ENCODE peak calls at places on chromosomes 6 and 20, in ten cellular contexts. One of them, this sample, is unnamed.

GRCh38 chr6:130069471-130069870 is 51.1 kb downstream of the L3MBTL3 start:
- DNase-seq in PC-3: no peak
- DNase-seq in CD8-positive, alpha-beta T cell: no peak
- DNase-seq in stomach: no peak
- DNase-seq in mucosa of descending colon: no peak
- DNase-seq in vagina: no peak
- DNase-seq in neural crest cell: no peak
- DNase-seq in GM12864: no peak
- DNase-seq in Peyer's patch: no peak
- DNase-seq in GM12865: no peak
- DNase-seq in this sample: no peak

GRCh38 chr6:85418059-85418458 is 31.8 kb upstream of the NT5E start:
- DNase-seq in PC-3: peak; percentile 37
- DNase-seq in CD8-positive, alpha-beta T cell: no peak
- DNase-seq in stomach: no peak
- DNase-seq in mucosa of descending colon: no peak
- DNase-seq in vagina: no peak
- DNase-seq in neural crest cell: no peak
- DNase-seq in GM12864: no peak
- DNase-seq in Peyer's patch: no peak
- DNase-seq in GM12865: no peak
- DNase-seq in this sample: no peak

GRCh38 chr6:90463359-90463758 is 123.5 kb downstream of the MAP3K7 start:
- DNase-seq in PC-3: no peak
- DNase-seq in CD8-positive, alpha-beta T cell: peak; percentile 28
- DNase-seq in stomach: no peak
- DNase-seq in mucosa of descending colon: no peak
- DNase-seq in vagina: no peak
- DNase-seq in neural crest cell: no peak
- DNase-seq in GM12864: no peak
- DNase-seq in Peyer's patch: peak; percentile 72
- DNase-seq in GM12865: peak; percentile 45
- DNase-seq in this sample: no peak

GRCh38 chr6:163878656-163879055 is 464.1 kb downstream of the QKI start:
- DNase-seq in PC-3: no peak
- DNase-seq in CD8-positive, alpha-beta T cell: no peak
- DNase-seq in stomach: no peak
- DNase-seq in mucosa of descending colon: no peak
- DNase-seq in vagina: no peak
- DNase-seq in neural crest cell: no peak
- DNase-seq in GM12864: no peak
- DNase-seq in Peyer's patch: no peak
- DNase-seq in GM12865: no peak
- DNase-seq in this sample: no peak

GRCh38 chr6:128327890-128328289 is 192.5 kb downstream of the PTPRK start:
- DNase-seq in PC-3: peak; percentile 45
- DNase-seq in CD8-positive, alpha-beta T cell: no peak
- DNase-seq in stomach: no peak
- DNase-seq in mucosa of descending colon: no peak
- DNase-seq in vagina: no peak
- DNase-seq in neural crest cell: no peak
- DNase-seq in GM12864: peak; percentile 2
- DNase-seq in Peyer's patch: peak; percentile 56
- DNase-seq in GM12865: peak; percentile 66
- DNase-seq in this sample: peak; percentile 5

GRCh38 chr6:4351857-4352669 is 216.7 kb upstream of the ECI2 start:
- DNase-seq in PC-3: peak; percentile 88
- DNase-seq in CD8-positive, alpha-beta T cell: no peak
- DNase-seq in stomach: peak; percentile 28
- DNase-seq in mucosa of descending colon: peak; percentile 46
- DNase-seq in vagina: no peak
- DNase-seq in neural crest cell: no peak
- DNase-seq in GM12864: no peak
- DNase-seq in Peyer's patch: peak; percentile 50
- DNase-seq in GM12865: no peak
- DNase-seq in this sample: no peak

GRCh38 chr20:57224641-57225138 is 41.8 kb downstream of the BMP7 start:
- DNase-seq in PC-3: no peak
- DNase-seq in CD8-positive, alpha-beta T cell: no peak
- DNase-seq in stomach: no peak
- DNase-seq in mucosa of descending colon: peak; percentile 34
- DNase-seq in vagina: no peak
- DNase-seq in neural crest cell: no peak
- DNase-seq in GM12864: no peak
- DNase-seq in Peyer's patch: no peak
- DNase-seq in GM12865: no peak
- DNase-seq in this sample: no peak

GRCh38 chr6:38671885-38672467 is 31.0 kb downstream of the GLO1 start:
- DNase-seq in PC-3: peak; percentile 78
- DNase-seq in CD8-positive, alpha-beta T cell: no peak
- DNase-seq in stomach: no peak
- DNase-seq in mucosa of descending colon: no peak
- DNase-seq in vagina: no peak
- DNase-seq in neural crest cell: peak; percentile 11
- DNase-seq in GM12864: peak; percentile 47
- DNase-seq in Peyer's patch: peak; percentile 55
- DNase-seq in GM12865: peak; percentile 83
- DNase-seq in this sample: peak; percentile 75

GRCh38 chr20:40251284-40251932 is 437.6 kb downstream of the MAFB start:
- DNase-seq in PC-3: peak; percentile 27
- DNase-seq in CD8-positive, alpha-beta T cell: no peak
- DNase-seq in stomach: no peak
- DNase-seq in mucosa of descending colon: no peak
- DNase-seq in vagina: no peak
- DNase-seq in neural crest cell: no peak
- DNase-seq in GM12864: no peak
- DNase-seq in Peyer's patch: peak; percentile 71
- DNase-seq in GM12865: peak; percentile 47
- DNase-seq in this sample: peak; percentile 45

GRCh38 chr6:76703786-76704185 is 631.3 kb upstream of the IMPG1 start:
- DNase-seq in PC-3: no peak
- DNase-seq in CD8-positive, alpha-beta T cell: no peak
- DNase-seq in stomach: no peak
- DNase-seq in mucosa of descending colon: no peak
- DNase-seq in vagina: no peak
- DNase-seq in neural crest cell: no peak
- DNase-seq in GM12864: no peak
- DNase-seq in Peyer's patch: no peak
- DNase-seq in GM12865: no peak
- DNase-seq in this sample: no peak

GRCh38 chr20:35601021-35601973 is 14.3 kb upstream of the SPAG4 start:
- DNase-seq in PC-3: no peak
- DNase-seq in CD8-positive, alpha-beta T cell: peak; percentile 59
- DNase-seq in stomach: peak; percentile 83
- DNase-seq in mucosa of descending colon: peak; percentile 88
- DNase-seq in vagina: no peak
- DNase-seq in neural crest cell: peak; percentile 56
- DNase-seq in GM12864: no peak
- DNase-seq in Peyer's patch: peak; percentile 90
- DNase-seq in GM12865: peak; percentile 84
- DNase-seq in this sample: peak; percentile 88

GRCh38 chr20:10329387-10330005 is 104.5 kb downstream of the MKKS start:
- DNase-seq in PC-3: no peak
- DNase-seq in CD8-positive, alpha-beta T cell: no peak
- DNase-seq in stomach: no peak
- DNase-seq in mucosa of descending colon: no peak
- DNase-seq in vagina: no peak
- DNase-seq in neural crest cell: no peak
- DNase-seq in GM12864: no peak
- DNase-seq in Peyer's patch: no peak
- DNase-seq in GM12865: no peak
- DNase-seq in this sample: no peak

GRCh38 chr20:41889125-41889870 is 271.1 kb upstream of the CHD6 start:
- DNase-seq in PC-3: peak; percentile 29
- DNase-seq in CD8-positive, alpha-beta T cell: no peak
- DNase-seq in stomach: no peak
- DNase-seq in mucosa of descending colon: no peak
- DNase-seq in vagina: no peak
- DNase-seq in neural crest cell: no peak
- DNase-seq in GM12864: no peak
- DNase-seq in Peyer's patch: no peak
- DNase-seq in GM12865: peak; percentile 15
- DNase-seq in this sample: no peak

GRCh38 chr6:39377530-39377929 is 55.0 kb upstream of the KCNK16 start:
- DNase-seq in PC-3: peak; percentile 64
- DNase-seq in CD8-positive, alpha-beta T cell: no peak
- DNase-seq in stomach: no peak
- DNase-seq in mucosa of descending colon: peak; percentile 50
- DNase-seq in vagina: no peak
- DNase-seq in neural crest cell: peak; percentile 61
- DNase-seq in GM12864: no peak
- DNase-seq in Peyer's patch: peak; percentile 56
- DNase-seq in GM12865: peak; percentile 48
- DNase-seq in this sample: peak; percentile 47

GRCh38 chr6:149405823-149406765 is 6.0 kb downstream of the SUMO4 start:
- DNase-seq in PC-3: no peak
- DNase-seq in CD8-positive, alpha-beta T cell: no peak
- DNase-seq in stomach: no peak
- DNase-seq in mucosa of descending colon: no peak
- DNase-seq in vagina: no peak
- DNase-seq in neural crest cell: no peak
- DNase-seq in GM12864: no peak
- DNase-seq in Peyer's patch: no peak
- DNase-seq in GM12865: no peak
- DNase-seq in this sample: no peak

DNA sequence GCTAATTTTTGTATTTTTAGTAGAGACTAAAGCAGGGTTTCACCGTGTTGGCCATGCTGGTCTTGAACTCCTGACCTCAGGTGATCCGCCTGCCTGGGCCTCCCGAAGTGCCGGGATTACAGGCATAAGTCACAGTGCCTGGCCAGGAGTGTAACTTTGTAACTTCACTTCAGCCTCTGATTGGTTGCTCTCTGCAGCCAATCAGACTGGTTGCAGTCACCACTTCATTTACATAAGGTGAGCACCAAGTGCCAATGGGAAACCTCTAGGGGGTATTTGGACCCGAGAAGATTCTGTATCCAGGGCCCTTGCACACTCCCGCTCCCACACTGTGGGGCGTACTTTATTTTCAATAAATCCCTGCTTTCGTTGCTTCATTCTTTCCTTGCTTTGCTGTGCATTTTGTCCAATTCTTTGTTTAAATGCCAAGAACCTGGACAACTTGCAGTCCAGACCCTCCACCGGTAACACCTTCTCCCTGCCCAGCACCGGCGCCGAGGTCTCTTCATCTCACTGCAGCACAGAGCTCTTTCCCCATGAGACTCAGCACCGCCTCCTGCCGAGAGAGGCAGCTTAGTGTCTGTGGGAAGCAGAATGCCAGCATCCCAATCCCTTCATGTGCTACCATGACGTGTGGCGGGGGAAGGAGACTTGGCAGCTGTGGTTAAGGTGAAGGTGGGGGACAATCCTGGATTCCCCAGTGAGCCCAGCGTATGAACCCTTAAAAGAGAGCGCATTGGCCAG is 14.0 kb upstream of the MRGBP start:
- DNase-seq in PC-3: no peak
- DNase-seq in CD8-positive, alpha-beta T cell: no peak
- DNase-seq in stomach: no peak
- DNase-seq in mucosa of descending colon: no peak
- DNase-seq in vagina: no peak
- DNase-seq in neural crest cell: no peak
- DNase-seq in GM12864: no peak
- DNase-seq in Peyer's patch: no peak
- DNase-seq in GM12865: no peak
- DNase-seq in this sample: no peak
- TF ChIP-seq CTCF in PC-3: no peak
- TF ChIP-seq CTCF in CD8-positive, alpha-beta T cell: no peak
- TF ChIP-seq CTCF in stomach: no peak
- TF ChIP-seq CTCF in mucosa of descending colon: no peak
- TF ChIP-seq CTCF in vagina: no peak
- TF ChIP-seq CTCF in neural crest cell: no peak
- TF ChIP-seq CTCF in GM12864: peak; percentile 8
- TF ChIP-seq CTCF in Peyer's patch: no peak
- TF ChIP-seq CTCF in GM12865: peak; percentile 9
- TF ChIP-seq CTCF in this sample: no peak

GRCh38 chr6:23414204-23414501 is 711.9 kb upstream of the NRSN1 start:
- DNase-seq in PC-3: peak; percentile 70
- DNase-seq in CD8-positive, alpha-beta T cell: no peak
- DNase-seq in stomach: no peak
- DNase-seq in mucosa of descending colon: no peak
- DNase-seq in vagina: no peak
- DNase-seq in neural crest cell: no peak
- DNase-seq in GM12864: no peak
- DNase-seq in Peyer's patch: no peak
- DNase-seq in GM12865: peak; percentile 79
- DNase-seq in this sample: peak; percentile 44
- TF ChIP-seq CTCF in PC-3: peak; percentile 66
- TF ChIP-seq CTCF in CD8-positive, alpha-beta T cell: no peak
- TF ChIP-seq CTCF in stomach: no peak
- TF ChIP-seq CTCF in mucosa of descending colon: no peak
- TF ChIP-seq CTCF in vagina: peak; percentile 12
- TF ChIP-seq CTCF in neural crest cell: peak; percentile 44
- TF ChIP-seq CTCF in GM12864: no peak
- TF ChIP-seq CTCF in Peyer's patch: peak; percentile 9
- TF ChIP-seq CTCF in GM12865: peak; percentile 41
- TF ChIP-seq CTCF in this sample: no peak

DNA sequence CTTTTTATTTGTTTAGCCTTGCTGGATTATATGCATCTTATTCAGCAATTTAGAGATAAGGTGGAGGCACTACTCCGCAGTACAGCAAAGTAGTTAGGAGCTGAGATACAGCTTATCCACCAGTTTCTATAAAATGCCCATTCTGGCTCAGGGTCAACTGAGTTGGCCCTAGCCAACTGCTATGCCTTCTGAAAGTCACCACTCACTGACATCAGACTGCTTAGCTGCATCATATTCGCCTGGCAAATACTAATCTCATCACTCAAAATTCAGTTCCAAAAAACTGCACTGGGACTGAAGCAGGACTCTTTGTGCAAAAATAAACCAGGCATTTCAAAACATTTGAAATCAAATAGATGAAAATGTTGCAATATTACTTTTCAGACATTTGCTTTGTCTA is 230.1 kb downstream of the ALDH8A1 start:
- DNase-seq in PC-3: no peak
- DNase-seq in CD8-positive, alpha-beta T cell: no peak
- DNase-seq in stomach: no peak
- DNase-seq in mucosa of descending colon: no peak
- DNase-seq in vagina: no peak
- DNase-seq in neural crest cell: no peak
- DNase-seq in GM12864: no peak
- DNase-seq in Peyer's patch: no peak
- DNase-seq in GM12865: no peak
- DNase-seq in this sample: no peak
- TF ChIP-seq CTCF in PC-3: no peak
- TF ChIP-seq CTCF in CD8-positive, alpha-beta T cell: no peak
- TF ChIP-seq CTCF in stomach: no peak
- TF ChIP-seq CTCF in mucosa of descending colon: no peak
- TF ChIP-seq CTCF in vagina: no peak
- TF ChIP-seq CTCF in neural crest cell: no peak
- TF ChIP-seq CTCF in GM12864: no peak
- TF ChIP-seq CTCF in Peyer's patch: no peak
- TF ChIP-seq CTCF in GM12865: no peak
- TF ChIP-seq CTCF in this sample: no peak

DNA sequence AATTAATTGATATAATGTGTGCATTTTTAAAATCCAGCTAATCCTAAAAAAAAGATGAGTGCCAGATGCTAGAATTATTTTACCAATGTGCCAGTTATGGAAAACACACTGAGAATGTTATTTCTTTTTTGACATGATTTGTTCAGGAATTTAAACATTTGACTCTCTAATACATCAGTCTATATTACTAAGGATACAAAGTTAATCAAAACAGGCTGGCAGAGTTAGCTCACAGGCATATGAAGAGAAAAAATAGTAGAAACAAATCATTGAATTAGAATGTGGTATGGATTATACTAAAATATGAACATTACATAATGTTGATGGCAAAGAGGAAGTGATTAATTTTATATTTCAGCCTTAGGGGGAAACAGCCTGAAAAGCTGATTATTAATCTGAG is 368.3 kb upstream of the GJE1 start:
- DNase-seq in PC-3: no peak
- DNase-seq in CD8-positive, alpha-beta T cell: no peak
- DNase-seq in stomach: no peak
- DNase-seq in mucosa of descending colon: no peak
- DNase-seq in vagina: no peak
- DNase-seq in neural crest cell: no peak
- DNase-seq in GM12864: no peak
- DNase-seq in Peyer's patch: no peak
- DNase-seq in GM12865: no peak
- DNase-seq in this sample: no peak
- TF ChIP-seq CTCF in PC-3: no peak
- TF ChIP-seq CTCF in CD8-positive, alpha-beta T cell: no peak
- TF ChIP-seq CTCF in stomach: no peak
- TF ChIP-seq CTCF in mucosa of descending colon: no peak
- TF ChIP-seq CTCF in vagina: no peak
- TF ChIP-seq CTCF in neural crest cell: no peak
- TF ChIP-seq CTCF in GM12864: no peak
- TF ChIP-seq CTCF in Peyer's patch: no peak
- TF ChIP-seq CTCF in GM12865: no peak
- TF ChIP-seq CTCF in this sample: no peak